ENCODE peak calls at places on chromosomes 4 and X, in seven cellular contexts. K, V, G, D, H, O and P are unnamed samples. For H3K27me3, the result is how much of the 10 kb centered on the place peaks cover.

GRCh38 chr4:172953896-172954568 is 214.6 kb upstream of the GALNT7 start:
- DNase-seq in H (no peak), O (no peak), D (no peak), G (no peak), K (no peak), V (no peak), P (no peak)

GRCh38 chrX:39903937-39904336 is 193.8 kb downstream of the BCOR start:
- DNase-seq in D (no peak), O (no peak), H (no peak), G (no peak), V (no peak), K (no peak), P (no peak)

GRCh38 chr4:24965627-24966026 is 52.8 kb upstream of the CCDC149 start:
- DNase-seq in O (no peak), H (no peak), D (no peak), K (no peak), G (no peak), V (no peak), P (no peak)

GRCh38 chrX:136572030-136572429 is 40.0 kb downstream of the VGLL1 start:
- DNase-seq in G (no peak), O (no peak), K (no peak), V (peak), H (no peak), D (no peak), P (no peak)

GRCh38 chrX:7147978-7148824 is at the start of gene PUDP:
- DNase-seq in K (peak), O (peak), D (peak), H (peak), G (peak), V (peak), P (peak)

GRCh38 chr4:177441061-177441802 is 1.0 kb downstream of the AGA start:
- DNase-seq in H (peak), V (peak), K (no peak), D (no peak), G (no peak), O (no peak), P (no peak)

GRCh38 chr4:87633239-87633638 is 16.8 kb upstream of the DMP1 start:
- DNase-seq in O (no peak), V (no peak), K (no peak), G (no peak), D (no peak), H (peak), P (no peak)

GRCh38 chr4:128565565-128566186 is 243.8 kb upstream of the JADE1 start:
- DNase-seq in V (peak), G (peak), D (peak), H (peak), O (peak), K (no peak), P (peak)

GRCh38 chrX:42399632-42400024 is 378.3 kb downstream of the PPP1R2C start:
- DNase-seq in G (no peak), D (no peak), O (no peak), K (no peak), H (no peak), V (no peak), P (no peak)

GRCh38 chr4:23332266-23332665 is 557.6 kb downstream of the PPARGC1A start:
- DNase-seq in H (no peak), G (no peak), D (no peak), O (no peak), K (no peak), V (no peak), P (no peak)

GRCh38 chr4:86432552-86433134 is 72.8 kb upstream of the MAPK10 start:
- DNase-seq in D (no peak), H (no peak), K (no peak), G (peak), O (no peak), V (no peak), P (no peak)

GRCh38 chr4:123505457-123506310 is 109.1 kb downstream of the SPRY1 start:
- DNase-seq in V (no peak), K (no peak), O (peak), G (peak), D (no peak), H (peak), P (peak)

GRCh38 chr4:107261241-107261874 is 225.2 kb upstream of the DKK2 start:
- DNase-seq in D (no peak), H (no peak), V (no peak), G (no peak), K (no peak), O (no peak), P (no peak)

GRCh38 chr4:47926667-47927258 is 12.4 kb upstream of the NFXL1 start:
- DNase-seq in G (peak), O (peak), D (peak), K (no peak), V (peak), H (peak), P (peak)

GRCh38 chr4:104128850-104129213 is 365.9 kb downstream of the CXXC4 start:
- DNase-seq in K (no peak), H (peak), G (peak), V (no peak), O (no peak), D (peak), P (no peak)

GRCh38 chr4:88742561-88742960 is 44.9 kb upstream of the NAP1L5 start:
- DNase-seq in O (no peak), D (no peak), K (no peak), G (no peak), H (no peak), V (no peak), P (no peak)

GRCh38 chr4:40837094-40837870 is 87.5 kb downstream of the NSUN7 start:
- DNase-seq in K (no peak), V (no peak), H (no peak), O (no peak), G (no peak), D (no peak), P (no peak)

GRCh38 chr4:53654300-53654758 is 63.0 kb upstream of the LNX1 start:
- DNase-seq in K (no peak), D (no peak), V (no peak), O (peak), G (peak), H (no peak), P (no peak)

GRCh38 chr4:128315756-128316520 is 28.3 kb upstream of the PGRMC2 start:
- DNase-seq in O (no peak), G (no peak), D (no peak), H (no peak), K (no peak), V (no peak), P (no peak)

GRCh38 chr4:122712782-122713181 is 19.7 kb upstream of the BBS12 start:
- DNase-seq in G (no peak), D (no peak), V (no peak), H (no peak), K (no peak), O (no peak), P (no peak)

GRCh38 chrX:129188223-129188622 is 335.1 kb downstream of the SMARCA1 start:
- DNase-seq in K (no peak), H (no peak), D (no peak), O (no peak), G (no peak), V (no peak), P (no peak)

GRCh38 chr4:122412547-122412946 is 33.7 kb downstream of the ADAD1 start:
- DNase-seq in V (no peak), G (no peak), H (no peak), K (no peak), O (no peak), D (no peak), P (no peak)

GRCh38 chr4:114386637-114387233 is 211.9 kb upstream of the UGT8 start:
- DNase-seq in G (no peak), D (peak), V (peak), O (no peak), K (no peak), H (peak), P (no peak)

GRCh38 chrX:64202808-64203320 is 2.6 kb downstream of the AMER1 start:
- DNase-seq in D (no peak), G (no peak), O (no peak), K (no peak), H (no peak), V (no peak), P (no peak)

GRCh38 chr4:181150173-181150572 is 1093.0 kb upstream of the TENM3 start:
- DNase-seq in G (no peak), H (no peak), K (no peak), O (no peak), V (no peak), D (no peak), P (no peak)

GRCh38 chrX:150899191-150899757 is 806 bp upstream of the CD99L2 start:
- DNase-seq in H (peak), V (peak), K (no peak), G (peak), D (no peak), O (peak), P (peak)

GRCh38 chr4:100208459-100208858 is 18.2 kb upstream of the DDIT4L start:
- DNase-seq in O (no peak), H (no peak), K (no peak), G (no peak), V (no peak), D (no peak), P (no peak)

GRCh38 chrX:39720945-39721344 is 376.8 kb downstream of the BCOR start:
- DNase-seq in H (no peak), V (no peak), G (no peak), O (no peak), D (no peak), K (no peak), P (no peak)

GRCh38 chr4:37780444-37781133 is 45.9 kb upstream of the PGM2 start:
- DNase-seq in H (peak), D (no peak), G (no peak), V (peak), K (no peak), O (peak), P (no peak)

GRCh38 chrX:45295587-45295986 is 94.9 kb upstream of the DIPK2B start:
- DNase-seq in K (no peak), H (peak), V (no peak), O (no peak), D (peak), G (peak), P (no peak)

GRCh38 chrX:72100824-72101351 is 30.8 kb downstream of the RTL5 start:
- DNase-seq in G (no peak), K (no peak), V (peak), D (no peak), O (peak), H (no peak), P (peak)

GRCh38 chrX:27815209-27815608 is 7.4 kb downstream of the MAGEB10 start:
- DNase-seq in V (no peak), O (no peak), H (no peak), K (no peak), G (no peak), D (peak), P (no peak)

GRCh38 chrX:72061091-72061490 is 70.6 kb downstream of the RTL5 start:
- DNase-seq in V (no peak), O (no peak), G (no peak), H (no peak), D (no peak), K (no peak), P (no peak)

GRCh38 chr4:13302876-13303275 is 181.3 kb downstream of the RAB28 start:
- DNase-seq in K (no peak), V (no peak), G (no peak), H (no peak), D (no peak), O (no peak), P (no peak)

GRCh38 chrX:71577682-71578081 is 555 bp upstream of the GCNA start:
- DNase-seq in G (no peak), H (no peak), O (no peak), V (no peak), K (no peak), D (no peak), P (no peak)

GRCh38 chrX:12961191-12961718 is 13.7 kb upstream of the TMSB4X start:
- DNase-seq in K (no peak), G (no peak), H (no peak), V (peak), O (no peak), D (no peak), P (no peak)

GRCh38 chrX:45756562-45756961 is 555.9 kb upstream of the DIPK2B start:
- DNase-seq in V (no peak), O (no peak), G (no peak), D (no peak), K (no peak), H (no peak), P (no peak)

GRCh38 chrX:129791336-129791735 is 11.6 kb downstream of the SASH3 start:
- DNase-seq in G (no peak), H (no peak), D (no peak), K (no peak), V (no peak), O (no peak), P (no peak)

GRCh38 chrX:101385795-101386541 is at the start of gene BTK:
- DNase-seq in V (no peak), O (no peak), G (no peak), D (no peak), K (no peak), H (no peak), P (no peak)
- H3K27me3 ChIP-seq in V (under half), O (under half), G (under half), D (under half), K (under half), H (under half), P (under half)

GRCh38 chrX:154486396-154487207 is at the start of gene UBL4A:
- DNase-seq in K (peak), V (peak), O (peak), G (peak), H (peak), D (peak), P (peak)
- H3K27ac ChIP-seq in K (peak), V (peak), O (peak), G (peak), H (peak), D (peak), P (peak)

GRCh38 chrX:30309139-30309571 is at the start of gene NR0B1:
- DNase-seq in O (no peak), H (peak), V (no peak), K (no peak), D (no peak), G (no peak), P (no peak)
- H3K27me3 ChIP-seq in O (under half), H (under half), V (under half), K (under half), D (under half), G (under half), P (under half)

GRCh38 chr4:1785592-1785991 is 7.5 kb upstream of the FGFR3 start:
- DNase-seq in V (no peak), K (no peak), H (no peak), O (no peak), D (no peak), G (no peak), P (no peak)
- H3K27ac ChIP-seq in V (no peak), K (no peak), H (no peak), O (no peak), D (no peak), G (no peak), P (no peak)

GRCh38 chr4:82624819-82625218 is 63.0 kb upstream of the TMEM150C start:
- DNase-seq in V (no peak), D (no peak), O (no peak), H (no peak), G (no peak), K (no peak), P (no peak)
- H3K27me3 ChIP-seq in V (under half), D (under half), O (under half), H (under half), G (under half), K (under half), P (under half)